ENCODE peak calls at places on chromosome 6, in seven cellular contexts. O, E, Q, T, Z, D and B are unnamed samples.

GRCh38 chr6:74182992-74183391 is 487.0 kb downstream of the CD109 start:
- DNase-seq in E (no peak), T (no peak), Q (no peak), Z (no peak), D (no peak), O (peak), B (no peak)

GRCh38 chr6:13796781-13797180 is 17.6 kb downstream of the MCUR1 start:
- DNase-seq in T (no peak), Q (no peak), E (no peak), D (no peak), O (no peak), Z (no peak), B (no peak)

GRCh38 chr6:15588966-15589634 is 73.7 kb downstream of the DTNBP1 start:
- DNase-seq in E (no peak), O (peak), D (no peak), Q (no peak), Z (no peak), T (no peak), B (no peak)

GRCh38 chr6:45959534-45960195 is 56.0 kb downstream of the CLIC5 start:
- DNase-seq in D (peak), O (no peak), T (no peak), Z (no peak), Q (no peak), E (no peak), B (no peak)

GRCh38 chr6:114216789-114217467 is 125.9 kb downstream of the HS3ST5 start:
- DNase-seq in D (no peak), Q (no peak), E (no peak), O (no peak), Z (no peak), T (no peak), B (no peak)

GRCh38 chr6:140462495-140463311 is 1088.3 kb upstream of the CITED2 start:
- DNase-seq in D (no peak), Z (no peak), E (no peak), O (peak), Q (no peak), T (no peak), B (no peak)

GRCh38 chr6:135265278-135265677 is 84.2 kb downstream of the MYB start:
- DNase-seq in O (no peak), Q (no peak), E (no peak), Z (no peak), D (no peak), T (no peak), B (no peak)

GRCh38 chr6:130674604-130675003 is 152.6 kb upstream of the SMLR1 start:
- DNase-seq in D (no peak), Z (no peak), T (no peak), O (no peak), Q (no peak), E (no peak), B (no peak)

GRCh38 chr6:158377866-158378265 is 65.6 kb downstream of the TULP4 start:
- DNase-seq in D (no peak), T (no peak), O (peak), E (no peak), Q (no peak), Z (no peak), B (no peak)

GRCh38 chr6:31737315-31738047 is 1.2 kb upstream of the CLIC1 start:
- DNase-seq in E (no peak), Q (no peak), D (peak), Z (no peak), O (no peak), T (no peak), B (peak)

GRCh38 chr6:37992749-37993148 is 173.2 kb downstream of the ZFAND3 start:
- DNase-seq in O (no peak), D (no peak), T (no peak), Q (no peak), Z (no peak), E (no peak), B (no peak)

GRCh38 chr6:146700078-146700686 is 101.4 kb downstream of the ADGB start:
- DNase-seq in D (peak), O (peak), E (no peak), Q (peak), T (peak), Z (no peak), B (peak)

GRCh38 chr6:159879829-159880228 is 11.0 kb upstream of the MAS1 start:
- DNase-seq in E (no peak), O (no peak), Z (no peak), T (no peak), D (no peak), Q (no peak), B (no peak)

GRCh38 chr6:161536141-161536735 is 262.4 kb upstream of the AGPAT4 start:
- DNase-seq in Q (no peak), T (no peak), O (no peak), D (no peak), E (no peak), Z (no peak), B (peak)

GRCh38 chr6:158205220-158205944 is 37.2 kb downstream of the GTF2H5 start:
- DNase-seq in D (peak), T (no peak), Q (no peak), O (no peak), Z (no peak), E (no peak), B (no peak)

GRCh38 chr6:126063512-126064146 is 77.3 kb downstream of the TRMT11 start:
- DNase-seq in O (peak), E (no peak), D (no peak), T (no peak), Z (no peak), Q (no peak), B (no peak)

GRCh38 chr6:170247178-170247701 is 43.6 kb downstream of the DLL1 start:
- DNase-seq in T (no peak), E (no peak), Q (peak), O (no peak), Z (no peak), D (no peak), B (no peak)

GRCh38 chr6:111956098-111956497 is 82.8 kb upstream of the FYN start:
- DNase-seq in T (no peak), E (no peak), Z (no peak), O (no peak), D (no peak), Q (no peak), B (no peak)

GRCh38 chr6:17169291-17169690 is 67.4 kb downstream of the STMND1 start:
- DNase-seq in Z (no peak), O (peak), Q (no peak), T (no peak), E (no peak), D (no peak), B (no peak)

GRCh38 chr6:137765044-137765443 is 102.0 kb upstream of the TNFAIP3 start:
- DNase-seq in E (no peak), O (no peak), Q (no peak), T (no peak), Z (no peak), D (no peak), B (no peak)

GRCh38 chr6:165059032-165059431 is 250.4 kb downstream of the C6orf118 start:
- DNase-seq in Z (no peak), O (no peak), T (no peak), E (no peak), Q (no peak), D (no peak), B (no peak)

GRCh38 chr6:129031051-129031599 is 148.2 kb downstream of the LAMA2 start:
- DNase-seq in D (no peak), O (peak), Z (no peak), Q (no peak), E (no peak), T (no peak), B (no peak)

GRCh38 chr6:13485923-13486557 is 1.4 kb downstream of the GFOD1 start:
- DNase-seq in T (no peak), E (no peak), Z (peak), O (peak), Q (peak), D (peak), B (peak)

GRCh38 chr6:37155394-37156312 is 14.3 kb upstream of the PIM1 start:
- DNase-seq in Z (no peak), Q (no peak), E (no peak), O (no peak), T (peak), D (no peak), B (peak)

GRCh38 chr6:124792386-124792785 is 169.9 kb upstream of the RNF217 start:
- DNase-seq in Z (no peak), T (no peak), Q (no peak), D (no peak), E (no peak), O (no peak), B (no peak)

GRCh38 chr6:124795879-124796838 is 166.1 kb upstream of the RNF217 start:
- DNase-seq in Z (peak), D (peak), T (no peak), E (no peak), Q (peak), O (peak), B (peak)

GRCh38 chr6:124798942-124799496 is 163.2 kb upstream of the RNF217 start:
- DNase-seq in D (no peak), Z (no peak), Q (no peak), T (no peak), E (no peak), O (no peak), B (no peak)

DNA sequence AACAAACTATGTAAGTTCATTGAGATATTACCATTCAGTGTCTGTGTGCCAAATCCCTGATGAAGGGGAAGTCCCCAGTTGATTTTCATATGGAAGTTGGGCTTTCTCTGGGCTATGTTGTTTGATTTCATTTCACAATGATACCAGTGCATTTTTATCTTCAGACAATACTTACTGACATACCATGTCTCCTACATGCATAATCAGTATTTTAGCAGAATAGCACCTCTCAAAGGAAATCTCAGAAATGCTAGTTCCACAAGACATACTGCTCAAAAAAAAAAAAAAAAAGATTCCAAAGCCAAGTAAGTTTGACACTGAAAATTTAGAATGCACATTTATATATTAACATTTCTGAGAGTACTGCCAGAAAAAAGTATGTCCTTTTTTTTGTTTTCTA is 168.8 kb upstream of the RNF217 start:
- DNase-seq in Z (no peak), T (no peak), Q (no peak), O (no peak), D (no peak), E (no peak), B (no peak)
- TF ChIP-seq CTCF in Z (no peak), T (no peak), Q (no peak), O (no peak), D (no peak), E (no peak), B (no peak)

GRCh38 chr6:11224252-11224965 is 8.1 kb downstream of the NEDD9 start:
- DNase-seq in D (no peak), T (no peak), O (peak), Q (no peak), E (peak), Z (no peak), B (peak)
- H3K4me3 ChIP-seq in D (no peak), T (no peak), O (no peak), Q (peak), E (no peak), Z (peak), B (no peak)

GRCh38 chr6:101386982-101387381 is 6.5 kb upstream of the GRIK2 start:
- DNase-seq in O (no peak), T (no peak), Q (no peak), D (peak), Z (no peak), E (no peak), B (no peak)
- TF ChIP-seq CTCF in O (peak), T (no peak), Q (no peak), D (peak), Z (no peak), E (no peak), B (no peak)

DNA sequence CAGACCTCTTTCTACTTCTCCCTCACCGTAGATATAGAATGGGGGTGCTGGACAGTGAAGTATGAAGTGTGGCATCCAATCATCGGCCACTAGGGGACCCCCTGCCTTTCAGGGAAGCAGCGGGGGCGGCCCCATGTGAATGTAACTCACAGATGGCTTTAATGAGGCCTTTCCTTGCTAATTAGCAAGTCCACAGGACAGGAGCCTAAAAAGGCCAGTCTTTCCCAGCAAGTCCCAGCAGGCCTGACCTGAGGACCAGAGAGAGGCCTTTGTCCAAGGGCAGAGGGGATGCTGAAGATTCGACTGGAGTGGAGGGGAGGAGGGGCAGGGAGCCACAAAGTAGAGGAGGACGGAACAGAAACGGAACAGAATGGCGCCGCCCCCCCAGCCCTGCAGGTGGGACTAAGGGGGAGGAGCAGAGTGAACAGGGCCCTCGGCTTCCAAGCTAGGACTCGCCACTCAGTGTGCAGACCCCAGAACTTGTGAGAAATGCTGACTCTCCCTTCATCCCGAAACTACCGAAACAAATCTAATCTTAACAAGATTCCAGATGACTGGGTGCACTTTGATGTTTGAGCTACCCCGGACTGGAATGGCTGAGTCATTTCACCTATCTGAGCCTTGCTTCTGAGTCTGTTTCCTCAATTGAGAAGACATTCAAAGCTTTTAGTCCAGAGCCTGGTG is 5.8 kb downstream of the C6orf132 start:
- DNase-seq in Z (no peak), E (peak), O (peak), T (no peak), Q (no peak), D (peak), B (peak)
- H3K4me3 ChIP-seq in Z (no peak), E (no peak), O (no peak), T (no peak), Q (no peak), D (no peak), B (no peak)

GRCh38 chr6:11672669-11673068 is 105.9 kb downstream of the ADTRP start:
- DNase-seq in O (no peak), Z (no peak), Q (no peak), E (no peak), D (no peak), T (no peak), B (no peak)

GRCh38 chr6:11681357-11681756 is 97.2 kb downstream of the ADTRP start:
- DNase-seq in Z (no peak), Q (no peak), D (no peak), E (no peak), T (no peak), O (no peak), B (no peak)

GRCh38 chr6:11672261-11672660 is 106.3 kb downstream of the ADTRP start:
- DNase-seq in O (peak), E (no peak), Z (no peak), Q (no peak), T (no peak), D (no peak), B (no peak)

DNA sequence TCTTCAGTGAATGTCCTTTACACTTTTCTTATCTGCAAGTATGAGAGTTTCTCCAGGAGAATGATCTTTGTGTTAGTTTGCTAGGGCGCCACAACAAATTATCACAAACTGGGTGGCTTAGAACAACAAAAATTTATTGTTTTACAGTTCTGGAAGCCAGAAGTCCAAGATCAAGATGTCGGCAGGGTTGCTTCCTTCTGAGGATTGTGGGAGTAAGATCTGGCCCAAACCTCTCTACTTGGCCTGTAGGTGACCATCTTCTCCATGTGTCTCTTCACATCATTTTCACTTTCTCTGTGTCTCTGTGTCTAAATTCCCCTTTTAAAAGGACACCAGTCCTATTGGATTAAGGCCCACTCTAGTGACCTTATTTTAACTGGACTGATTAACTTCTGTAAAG is 103.0 kb downstream of the ADTRP start:
- DNase-seq in Z (no peak), D (no peak), E (no peak), O (no peak), T (no peak), Q (no peak), B (peak)
- TF ChIP-seq CTCF in Z (no peak), D (peak), E (no peak), O (peak), T (peak), Q (peak), B (peak)

DNA sequence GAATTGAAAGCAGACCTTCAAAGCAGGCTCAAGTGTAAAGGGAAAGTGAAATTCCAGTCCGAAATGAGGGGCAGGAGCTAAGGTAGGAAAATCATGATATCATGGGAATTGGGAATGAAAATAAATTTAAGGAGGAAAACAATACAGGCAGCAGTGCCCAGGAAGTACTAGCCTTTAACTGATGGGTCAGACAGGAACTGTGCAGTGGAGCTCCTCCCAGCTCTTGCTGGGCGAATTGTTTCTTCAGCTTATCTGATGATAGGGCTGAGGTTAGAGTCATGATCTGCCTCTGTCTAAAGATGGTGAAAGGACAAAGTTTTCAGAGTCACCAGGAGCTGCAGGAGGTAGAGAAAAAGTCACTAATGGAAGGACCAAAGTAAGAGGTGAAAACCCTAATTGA is 457.9 kb upstream of the PTCHD4 start:
- DNase-seq in O (no peak), Z (no peak), E (no peak), D (no peak), Q (no peak), T (no peak), B (peak)
- H3K4me3 ChIP-seq in O (no peak), Z (no peak), E (no peak), D (no peak), Q (no peak), T (no peak), B (peak)

GRCh38 chr6:4135665-4136353 is 434 bp upstream of the ECI2 start:
- DNase-seq in D (peak), E (peak), T (peak), Z (peak), Q (peak), O (peak), B (peak)
- TF ChIP-seq CTCF in D (no peak), E (no peak), T (no peak), Z (no peak), Q (no peak), O (no peak), B (no peak)

GRCh38 chr6:22970004-22970403 is 400.6 kb downstream of the HDGFL1 start:
- DNase-seq in O (no peak), Q (no peak), D (no peak), T (no peak), Z (no peak), E (no peak), B (peak)
- H3K4me3 ChIP-seq in O (no peak), Q (no peak), D (no peak), T (no peak), Z (no peak), E (no peak), B (no peak)